ENCODE peak calls at places on chromosomes 1 and 21, in eight cellular contexts. One of them, this sample, is unnamed.

GRCh38 chr21:33036430-33037162 is 10.9 kb downstream of the OLIG2 start:
- DNase-seq in NT2/D1: no peak
- DNase-seq in Panc1: no peak
- DNase-seq in naive thymus-derived CD4-positive, alpha-beta T cell: no peak
- DNase-seq in aorta: peak; percentile 66
- DNase-seq in upper lobe of right lung: no peak
- DNase-seq in CD8-positive, alpha-beta memory T cell: no peak
- DNase-seq in SJSA1: no peak
- DNase-seq in this sample: no peak

GRCh38 chr1:199691540-199691939 is 336.0 kb upstream of the NR5A2 start:
- DNase-seq in NT2/D1: peak; percentile 59
- DNase-seq in CD8-positive, alpha-beta memory T cell: no peak
- DNase-seq in SJSA1: peak; percentile 60
- DNase-seq in aorta: no peak
- DNase-seq in upper lobe of right lung: no peak
- DNase-seq in Panc1: peak; percentile 59
- DNase-seq in naive thymus-derived CD4-positive, alpha-beta T cell: no peak
- DNase-seq in this sample: no peak

GRCh38 chr1:6424619-6425593 is at the start of gene ESPN:
- DNase-seq in naive thymus-derived CD4-positive, alpha-beta T cell: no peak
- DNase-seq in SJSA1: no peak
- DNase-seq in aorta: no peak
- DNase-seq in CD8-positive, alpha-beta memory T cell: no peak
- DNase-seq in Panc1: no peak
- DNase-seq in upper lobe of right lung: no peak
- DNase-seq in NT2/D1: no peak
- DNase-seq in this sample: no peak

GRCh38 chr1:167791281-167792209 is 69.8 kb downstream of the MPZL1 start:
- DNase-seq in SJSA1: no peak
- DNase-seq in naive thymus-derived CD4-positive, alpha-beta T cell: no peak
- DNase-seq in Panc1: no peak
- DNase-seq in upper lobe of right lung: no peak
- DNase-seq in NT2/D1: no peak
- DNase-seq in CD8-positive, alpha-beta memory T cell: no peak
- DNase-seq in aorta: no peak
- DNase-seq in this sample: peak; percentile 8

GRCh38 chr1:33128781-33129180 is 47.8 kb downstream of the AZIN2 start:
- DNase-seq in CD8-positive, alpha-beta memory T cell: no peak
- DNase-seq in Panc1: no peak
- DNase-seq in aorta: no peak
- DNase-seq in naive thymus-derived CD4-positive, alpha-beta T cell: no peak
- DNase-seq in upper lobe of right lung: no peak
- DNase-seq in SJSA1: peak; percentile 5
- DNase-seq in NT2/D1: no peak
- DNase-seq in this sample: no peak

GRCh38 chr1:8641317-8641997 is 176.0 kb downstream of the RERE start:
- DNase-seq in Panc1: no peak
- DNase-seq in upper lobe of right lung: no peak
- DNase-seq in naive thymus-derived CD4-positive, alpha-beta T cell: no peak
- DNase-seq in aorta: no peak
- DNase-seq in SJSA1: no peak
- DNase-seq in NT2/D1: no peak
- DNase-seq in CD8-positive, alpha-beta memory T cell: no peak
- DNase-seq in this sample: no peak

GRCh38 chr1:84853743-84854721 is 39.0 kb downstream of the LPAR3 start:
- DNase-seq in upper lobe of right lung: no peak
- DNase-seq in Panc1: peak; percentile 82
- DNase-seq in SJSA1: no peak
- DNase-seq in aorta: no peak
- DNase-seq in naive thymus-derived CD4-positive, alpha-beta T cell: peak; percentile 51
- DNase-seq in CD8-positive, alpha-beta memory T cell: peak; percentile 10
- DNase-seq in NT2/D1: no peak
- DNase-seq in this sample: no peak

GRCh38 chr1:109617291-109617801 is 2.1 kb downstream of the GNAT2 start:
- DNase-seq in CD8-positive, alpha-beta memory T cell: no peak
- DNase-seq in SJSA1: peak; percentile 51
- DNase-seq in upper lobe of right lung: no peak
- DNase-seq in naive thymus-derived CD4-positive, alpha-beta T cell: no peak
- DNase-seq in Panc1: no peak
- DNase-seq in aorta: no peak
- DNase-seq in NT2/D1: peak; percentile 87
- DNase-seq in this sample: peak; percentile 65

GRCh38 chr1:13828454-13829151 is 128.6 kb downstream of the PRDM2 start:
- DNase-seq in aorta: no peak
- DNase-seq in Panc1: no peak
- DNase-seq in CD8-positive, alpha-beta memory T cell: no peak
- DNase-seq in SJSA1: no peak
- DNase-seq in upper lobe of right lung: peak; percentile 85
- DNase-seq in naive thymus-derived CD4-positive, alpha-beta T cell: no peak
- DNase-seq in NT2/D1: peak; percentile 32
- DNase-seq in this sample: peak; percentile 71

GRCh38 chr1:3072178-3072947 is 3.4 kb downstream of the PRDM16 start:
- DNase-seq in upper lobe of right lung: no peak
- DNase-seq in SJSA1: no peak
- DNase-seq in aorta: no peak
- DNase-seq in Panc1: no peak
- DNase-seq in NT2/D1: no peak
- DNase-seq in CD8-positive, alpha-beta memory T cell: no peak
- DNase-seq in naive thymus-derived CD4-positive, alpha-beta T cell: no peak
- DNase-seq in this sample: no peak

GRCh38 chr1:109265016-109265415 is 15.7 kb downstream of the CELSR2 start:
- DNase-seq in Panc1: no peak
- DNase-seq in SJSA1: no peak
- DNase-seq in naive thymus-derived CD4-positive, alpha-beta T cell: no peak
- DNase-seq in upper lobe of right lung: no peak
- DNase-seq in NT2/D1: no peak
- DNase-seq in CD8-positive, alpha-beta memory T cell: no peak
- DNase-seq in aorta: no peak
- DNase-seq in this sample: no peak

DNA sequence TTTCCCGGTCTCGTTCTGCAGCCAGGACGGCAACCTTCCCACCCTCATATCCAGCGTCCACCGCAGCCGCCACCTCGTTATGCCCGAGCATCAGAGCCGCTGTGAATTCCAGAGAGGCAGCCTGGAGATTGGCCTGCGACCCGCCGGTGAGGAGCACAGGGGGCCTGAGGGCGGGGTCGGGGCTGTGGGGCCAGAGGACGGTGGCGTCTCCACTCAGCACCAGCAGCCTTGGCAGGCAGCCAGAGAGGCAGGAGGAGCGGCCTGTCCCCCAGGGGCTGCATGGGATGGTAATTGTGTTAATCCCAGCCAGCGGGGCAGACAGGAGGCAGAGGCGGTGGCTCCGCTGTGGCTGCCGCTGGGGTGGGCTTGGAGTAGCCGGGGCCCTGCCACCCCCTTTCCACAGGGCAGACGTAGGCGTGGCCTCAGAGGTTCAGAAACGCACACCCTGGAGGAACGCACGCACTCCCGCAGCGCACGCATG is 12.1 kb downstream of the SAMD11 start:
- DNase-seq in aorta: no peak
- DNase-seq in SJSA1: peak; percentile 93
- DNase-seq in Panc1: no peak
- DNase-seq in naive thymus-derived CD4-positive, alpha-beta T cell: no peak
- DNase-seq in upper lobe of right lung: no peak
- DNase-seq in NT2/D1: peak; percentile 47
- DNase-seq in CD8-positive, alpha-beta memory T cell: no peak
- DNase-seq in this sample: peak; percentile 86
- H3K27me3 ChIP-seq in aorta: no peaks in the 10 kb centered on the region
- H3K27me3 ChIP-seq in SJSA1: no peaks in the 10 kb centered on the region
- H3K27me3 ChIP-seq in Panc1: no peaks in the 10 kb centered on the region
- H3K27me3 ChIP-seq in naive thymus-derived CD4-positive, alpha-beta T cell: peaks cover under 1% of the 10 kb centered on the region
- H3K27me3 ChIP-seq in upper lobe of right lung: peaks cover 53% of the 10 kb centered on the region
- H3K27me3 ChIP-seq in NT2/D1: peaks cover 49% of the 10 kb centered on the region
- H3K27me3 ChIP-seq in CD8-positive, alpha-beta memory T cell: peaks cover 15% of the 10 kb centered on the region
- H3K27me3 ChIP-seq in this sample: no peaks in the 10 kb centered on the region

GRCh38 chr1:111863401-111863800 is 107.7 kb downstream of the DDX20 start:
- DNase-seq in aorta: no peak
- DNase-seq in upper lobe of right lung: no peak
- DNase-seq in NT2/D1: no peak
- DNase-seq in naive thymus-derived CD4-positive, alpha-beta T cell: no peak
- DNase-seq in Panc1: no peak
- DNase-seq in SJSA1: no peak
- DNase-seq in CD8-positive, alpha-beta memory T cell: no peak
- DNase-seq in this sample: no peak

GRCh38 chr1:111867868-111868440 is 112.3 kb downstream of the DDX20 start:
- DNase-seq in Panc1: no peak
- DNase-seq in NT2/D1: no peak
- DNase-seq in naive thymus-derived CD4-positive, alpha-beta T cell: no peak
- DNase-seq in CD8-positive, alpha-beta memory T cell: no peak
- DNase-seq in aorta: no peak
- DNase-seq in SJSA1: no peak
- DNase-seq in upper lobe of right lung: no peak
- DNase-seq in this sample: no peak

GRCh38 chr1:111862599-111862998 is 106.9 kb downstream of the DDX20 start:
- DNase-seq in naive thymus-derived CD4-positive, alpha-beta T cell: no peak
- DNase-seq in SJSA1: no peak
- DNase-seq in aorta: no peak
- DNase-seq in upper lobe of right lung: no peak
- DNase-seq in NT2/D1: no peak
- DNase-seq in CD8-positive, alpha-beta memory T cell: no peak
- DNase-seq in Panc1: no peak
- DNase-seq in this sample: no peak

DNA sequence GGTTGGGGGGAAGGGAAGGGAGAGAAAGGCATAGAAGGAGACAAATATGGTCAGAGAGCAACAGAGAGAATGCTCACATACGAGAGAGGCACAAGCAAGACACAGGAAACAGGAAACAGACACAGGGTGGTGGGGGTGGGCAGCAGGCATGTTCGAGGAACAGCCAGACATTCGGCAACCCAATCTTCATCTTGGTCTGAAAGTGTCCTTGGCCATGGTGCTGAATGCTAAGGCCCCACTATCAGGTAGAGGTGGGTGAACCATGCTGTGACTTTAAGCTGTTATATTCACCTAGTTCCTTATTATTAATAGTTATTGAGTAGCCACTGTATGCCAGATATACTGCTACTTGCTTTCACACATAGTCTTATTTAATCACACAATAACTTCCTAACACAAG is 109.2 kb downstream of the DDX20 start:
- DNase-seq in naive thymus-derived CD4-positive, alpha-beta T cell: no peak
- DNase-seq in NT2/D1: no peak
- DNase-seq in Panc1: no peak
- DNase-seq in upper lobe of right lung: no peak
- DNase-seq in aorta: no peak
- DNase-seq in SJSA1: no peak
- DNase-seq in CD8-positive, alpha-beta memory T cell: no peak
- DNase-seq in this sample: no peak
- H3K27me3 ChIP-seq in naive thymus-derived CD4-positive, alpha-beta T cell: no peaks in the 10 kb centered on the region
- H3K27me3 ChIP-seq in NT2/D1: no peaks in the 10 kb centered on the region
- H3K27me3 ChIP-seq in Panc1: no peaks in the 10 kb centered on the region
- H3K27me3 ChIP-seq in upper lobe of right lung: no peaks in the 10 kb centered on the region
- H3K27me3 ChIP-seq in aorta: no peaks in the 10 kb centered on the region
- H3K27me3 ChIP-seq in SJSA1: peaks cover 7% of the 10 kb centered on the region
- H3K27me3 ChIP-seq in CD8-positive, alpha-beta memory T cell: no peaks in the 10 kb centered on the region
- H3K27me3 ChIP-seq in this sample: no peaks in the 10 kb centered on the region

DNA sequence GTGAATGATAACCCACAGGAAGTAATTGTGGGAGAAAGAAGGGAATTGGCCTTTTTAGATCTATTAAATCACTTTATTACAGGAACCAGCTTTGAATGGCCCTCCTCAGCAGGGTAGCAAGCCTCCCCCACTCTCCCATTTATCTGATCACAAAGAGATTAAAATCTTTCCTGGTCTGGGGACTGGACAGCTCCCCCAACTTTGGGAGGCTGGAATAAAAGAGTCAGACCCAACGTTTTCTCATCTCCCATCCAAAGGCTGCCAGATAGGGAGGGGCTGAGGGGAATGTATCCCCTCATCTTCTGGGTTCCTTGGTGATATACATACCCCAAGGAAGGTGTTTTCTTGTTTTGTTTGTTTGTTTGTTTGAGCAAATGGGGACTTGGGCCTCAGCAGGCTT is 2.4 kb downstream of the LIN28A start:
- DNase-seq in Panc1: no peak
- DNase-seq in upper lobe of right lung: peak; percentile 6
- DNase-seq in naive thymus-derived CD4-positive, alpha-beta T cell: no peak
- DNase-seq in CD8-positive, alpha-beta memory T cell: no peak
- DNase-seq in aorta: no peak
- DNase-seq in NT2/D1: no peak
- DNase-seq in SJSA1: no peak
- DNase-seq in this sample: no peak
- H3K27me3 ChIP-seq in Panc1: peaks cover 2% of the 10 kb centered on the region
- H3K27me3 ChIP-seq in upper lobe of right lung: peaks cover 66% of the 10 kb centered on the region
- H3K27me3 ChIP-seq in naive thymus-derived CD4-positive, alpha-beta T cell: peaks cover 10% of the 10 kb centered on the region
- H3K27me3 ChIP-seq in CD8-positive, alpha-beta memory T cell: peaks cover 55% of the 10 kb centered on the region
- H3K27me3 ChIP-seq in aorta: no peaks in the 10 kb centered on the region
- H3K27me3 ChIP-seq in NT2/D1: peaks cover 11% of the 10 kb centered on the region
- H3K27me3 ChIP-seq in SJSA1: peaks cover 54% of the 10 kb centered on the region
- H3K27me3 ChIP-seq in this sample: no peaks in the 10 kb centered on the region

DNA sequence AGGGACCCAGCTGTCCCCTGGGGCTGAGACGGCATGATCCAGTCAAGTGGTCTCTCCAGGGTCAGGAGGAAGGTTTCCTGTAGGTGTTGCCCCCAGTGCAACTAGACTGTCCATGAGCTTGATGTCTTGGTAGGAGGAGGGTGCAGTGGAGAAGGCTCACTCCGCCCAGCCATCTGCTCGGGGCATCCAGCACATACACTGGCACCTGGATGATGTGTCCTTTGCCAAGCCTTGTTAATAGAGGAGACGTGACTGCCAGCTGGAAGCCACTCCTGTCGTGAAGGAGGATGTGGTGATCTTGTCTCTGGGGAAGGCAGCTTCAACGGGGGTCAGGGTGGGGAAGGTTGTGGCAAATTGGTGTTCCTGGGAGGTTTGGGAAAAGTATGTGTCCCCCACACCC is 6.2 kb downstream of the DISP3 start:
- DNase-seq in SJSA1: no peak
- DNase-seq in naive thymus-derived CD4-positive, alpha-beta T cell: no peak
- DNase-seq in aorta: no peak
- DNase-seq in CD8-positive, alpha-beta memory T cell: no peak
- DNase-seq in upper lobe of right lung: no peak
- DNase-seq in NT2/D1: no peak
- DNase-seq in Panc1: no peak
- DNase-seq in this sample: no peak
- H3K27me3 ChIP-seq in SJSA1: peaks cover 55% of the 10 kb centered on the region
- H3K27me3 ChIP-seq in naive thymus-derived CD4-positive, alpha-beta T cell: peaks cover 4% of the 10 kb centered on the region
- H3K27me3 ChIP-seq in aorta: no peaks in the 10 kb centered on the region
- H3K27me3 ChIP-seq in CD8-positive, alpha-beta memory T cell: peaks cover 17% of the 10 kb centered on the region
- H3K27me3 ChIP-seq in upper lobe of right lung: peaks cover 38% of the 10 kb centered on the region
- H3K27me3 ChIP-seq in NT2/D1: peaks cover 3% of the 10 kb centered on the region
- H3K27me3 ChIP-seq in Panc1: peaks cover 20% of the 10 kb centered on the region
- H3K27me3 ChIP-seq in this sample: no peaks in the 10 kb centered on the region

DNA sequence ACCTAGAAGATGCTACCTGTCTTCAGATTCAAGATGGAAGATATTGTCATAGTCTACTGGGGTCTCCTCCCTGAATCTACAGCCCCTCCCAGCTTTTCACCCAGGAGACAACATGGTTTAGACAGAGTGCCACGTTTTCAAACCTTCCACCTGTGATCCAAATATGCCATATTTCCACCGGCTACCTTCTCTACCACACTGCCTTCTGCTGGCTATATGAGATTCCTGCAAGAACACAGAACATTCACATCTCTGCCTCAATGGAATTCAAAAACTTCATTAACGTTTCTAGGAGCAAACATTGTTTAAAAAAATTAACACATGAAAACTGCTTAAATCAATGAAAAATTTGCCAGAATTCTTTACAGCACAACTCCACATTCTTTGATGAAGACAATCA is 12.9 kb upstream of the LELP1 start:
- DNase-seq in upper lobe of right lung: no peak
- DNase-seq in Panc1: no peak
- DNase-seq in NT2/D1: no peak
- DNase-seq in aorta: no peak
- DNase-seq in SJSA1: no peak
- DNase-seq in naive thymus-derived CD4-positive, alpha-beta T cell: no peak
- DNase-seq in CD8-positive, alpha-beta memory T cell: no peak
- DNase-seq in this sample: peak; percentile 63
- H3K27me3 ChIP-seq in upper lobe of right lung: peaks cover 22% of the 10 kb centered on the region
- H3K27me3 ChIP-seq in Panc1: peaks cover 2% of the 10 kb centered on the region
- H3K27me3 ChIP-seq in NT2/D1: no peaks in the 10 kb centered on the region
- H3K27me3 ChIP-seq in aorta: no peaks in the 10 kb centered on the region
- H3K27me3 ChIP-seq in SJSA1: no peaks in the 10 kb centered on the region
- H3K27me3 ChIP-seq in naive thymus-derived CD4-positive, alpha-beta T cell: no peaks in the 10 kb centered on the region
- H3K27me3 ChIP-seq in CD8-positive, alpha-beta memory T cell: no peaks in the 10 kb centered on the region
- H3K27me3 ChIP-seq in this sample: peaks cover 9% of the 10 kb centered on the region

This sample was measured in WERI-Rb-1.